ENCODE peak calls at places on chromosomes 7 and 10, in five cellular contexts. D is amniotic stem cell; O is Caki2; E is left kidney; T is CD4-positive, alpha-beta T cell. C is an unnamed sample.

GRCh38 chr7:133978502-133979295 is 148.4 kb upstream of the LRGUK start:
- DNase-seq in O (no peak), D (no peak), E (no peak), T (no peak), C (peak)

GRCh38 chr10:114703377-114704125 is 45.5 kb upstream of the ABLIM1 start:
- DNase-seq in O (peak), E (peak), D (no peak), T (no peak), C (peak)

GRCh38 chr10:95363303-95363912 is 72.6 kb upstream of the PDLIM1 start:
- DNase-seq in O (peak), E (peak), D (no peak), T (peak), C (peak)

GRCh38 chr7:16271355-16271754 is 150.0 kb downstream of the CRPPA start:
- DNase-seq in O (no peak), E (peak), D (no peak), T (no peak), C (no peak)

GRCh38 chr7:70419816-70420215 is 712.1 kb upstream of the GALNT17 start:
- DNase-seq in O (no peak), T (no peak), D (no peak), E (no peak), C (peak)

GRCh38 chr7:52777423-52777822 is 258.0 kb upstream of the POM121L12 start:
- DNase-seq in E (no peak), D (no peak), O (no peak), T (no peak), C (no peak)

GRCh38 chr10:103373544-103373943 is 5.8 kb downstream of the TAF5 start:
- DNase-seq in E (no peak), D (no peak), O (no peak), T (no peak), C (no peak)

GRCh38 chr7:155380986-155381851 is 76.7 kb upstream of the EN2 start:
- DNase-seq in D (no peak), T (no peak), E (peak), O (no peak), C (peak)

GRCh38 chr10:131499566-131499965 is 188.0 kb upstream of the TCERG1L start:
- DNase-seq in O (no peak), T (no peak), E (no peak), D (no peak), C (no peak)

GRCh38 chr7:77482015-77482414 is 55.1 kb upstream of the PTPN12 start:
- DNase-seq in D (no peak), E (peak), T (no peak), O (no peak), C (no peak)

GRCh38 chr10:129765664-129766550 is 198.2 kb downstream of the EBF3 start:
- DNase-seq in T (no peak), E (no peak), O (no peak), D (no peak), C (no peak)

GRCh38 chr7:158811461-158811860 is 17.8 kb downstream of the ESYT2 start:
- DNase-seq in E (no peak), D (no peak), O (no peak), T (no peak), C (no peak)

GRCh38 chr7:131618391-131618790 is 62.0 kb upstream of the PODXL start:
- DNase-seq in D (no peak), E (no peak), T (no peak), O (no peak), C (no peak)

GRCh38 chr7:85041599-85042216 is 145.1 kb downstream of the SEMA3D start:
- DNase-seq in T (no peak), E (peak), O (peak), D (peak), C (peak)

GRCh38 chr7:28575241-28575643 is 162.9 kb downstream of the CREB5 start:
- DNase-seq in E (no peak), D (no peak), T (no peak), O (peak), C (no peak)

GRCh38 chr7:79244482-79244881 is 209.0 kb downstream of the MAGI2 start:
- DNase-seq in E (no peak), D (no peak), O (no peak), T (no peak), C (no peak)

GRCh38 chr10:1157615-1157933 is 101.4 kb downstream of the WDR37 start:
- DNase-seq in E (no peak), O (no peak), T (no peak), D (no peak), C (no peak)

GRCh38 chr7:132720835-132721234 is 144.6 kb upstream of the PLXNA4 start:
- DNase-seq in O (no peak), T (no peak), E (no peak), D (no peak), C (no peak)

GRCh38 chr7:13560441-13560840 is 429.0 kb downstream of the ETV1 start:
- DNase-seq in E (no peak), O (no peak), D (no peak), T (no peak), C (no peak)

GRCh38 chr7:99927536-99927935 is 1.9 kb downstream of the GJC3 start:
- DNase-seq in T (no peak), D (no peak), E (no peak), O (no peak), C (no peak)

C was measured in retina.